ENCODE peak calls at places on chromosomes 12 and 14, in ten cellular contexts. G, R, T, N, U, K, J, I, W and A are unnamed samples.

GRCh38 chr12:75721231-75721641 is 209.8 kb upstream of the KRR1 start:
- DNase-seq in G (peak; percentile 40), R (peak; percentile 44), T (no peak), N (peak; percentile 27), U (no peak), K (no peak), J (no peak), I (no peak), W (no peak), A (no peak)

GRCh38 chr12:117646595-117646994 is 285.2 kb upstream of the NOS1 start:
- DNase-seq in G (no peak), R (no peak), T (no peak), N (no peak), U (no peak), K (no peak), J (no peak), I (no peak), W (no peak), A (no peak)

GRCh38 chr12:63037721-63038120 is 102.8 kb upstream of the PPM1H start:
- DNase-seq in G (no peak), R (no peak), T (no peak), N (no peak), U (no peak), K (no peak), J (no peak), I (no peak), W (no peak), A (no peak)

GRCh38 chr12:113161415-113162016 is 12.0 kb downstream of the CFAP73 start:
- DNase-seq in G (no peak), R (peak; percentile 23), T (no peak), N (no peak), U (no peak), K (no peak), J (no peak), I (no peak), W (no peak), A (no peak)

GRCh38 chr12:132954471-132955048 is 1.5 kb downstream of the ZNF605 start:
- DNase-seq in G (no peak), R (no peak), T (no peak), N (peak; percentile 10), U (no peak), K (no peak), J (no peak), I (no peak), W (no peak), A (no peak)

GRCh38 chr12:100229876-100230275 is 29.3 kb downstream of the ACTR6 start:
- DNase-seq in G (no peak), R (no peak), T (no peak), N (no peak), U (no peak), K (peak; percentile 17), J (no peak), I (no peak), W (no peak), A (no peak)

GRCh38 chr12:11015775-11016430 is 6.5 kb downstream of the TAS2R19 start:
- DNase-seq in G (no peak), R (no peak), T (no peak), N (peak; percentile 86), U (no peak), K (peak; percentile 49), J (no peak), I (no peak), W (no peak), A (no peak)

GRCh38 chr12:100672075-100672592 is 98.7 kb downstream of the GAS2L3 start:
- DNase-seq in G (no peak), R (no peak), T (no peak), N (peak; percentile 6), U (no peak), K (no peak), J (no peak), I (no peak), W (no peak), A (no peak)

GRCh38 chr12:98456583-98457573 is 58.5 kb upstream of the TMPO start:
- DNase-seq in G (peak; percentile 17), R (peak; percentile 59), T (peak; percentile 31), N (peak; percentile 60), U (peak; percentile 63), K (peak; percentile 79), J (no peak), I (peak; percentile 46), W (peak; percentile 51), A (no peak)

GRCh38 chr12:24080465-24080864 is 131.0 kb upstream of the SOX5 start:
- DNase-seq in G (no peak), R (no peak), T (no peak), N (no peak), U (no peak), K (no peak), J (no peak), I (no peak), W (no peak), A (no peak)

GRCh38 chr14:30296956-30297405 is 262.0 kb upstream of the G2E3 start:
- DNase-seq in G (no peak), R (no peak), T (no peak), N (no peak), U (no peak), K (no peak), J (no peak), I (no peak), W (no peak), A (no peak)

GRCh38 chr12:47021298-47021697 is 58.1 kb upstream of the PCED1B start:
- DNase-seq in G (peak; percentile 86), R (peak; percentile 93), T (no peak), N (peak; percentile 91), U (no peak), K (peak; percentile 72), J (no peak), I (no peak), W (no peak), A (no peak)

GRCh38 chr12:59027199-59027598 is 106.9 kb upstream of the LRIG3 start:
- DNase-seq in G (no peak), R (no peak), T (no peak), N (no peak), U (no peak), K (no peak), J (no peak), I (no peak), W (no peak), A (no peak)

GRCh38 chr12:62629413-62629812 is 162.8 kb downstream of the MON2 start:
- DNase-seq in G (no peak), R (no peak), T (no peak), N (no peak), U (no peak), K (no peak), J (no peak), I (no peak), W (no peak), A (no peak)

GRCh38 chr12:33795536-33795935 is 226.8 kb upstream of the ALG10 start:
- DNase-seq in G (no peak), R (peak; percentile 9), T (no peak), N (no peak), U (no peak), K (no peak), J (no peak), I (no peak), W (no peak), A (no peak)

GRCh38 chr14:29236848-29237247 is 470.3 kb downstream of the FOXG1 start:
- DNase-seq in G (peak; percentile 86), R (peak; percentile 87), T (no peak), N (peak; percentile 80), U (no peak), K (no peak), J (no peak), I (no peak), W (no peak), A (no peak)

GRCh38 chr12:102879-103168 is 36.3 kb downstream of the IQSEC3 start:
- DNase-seq in G (no peak), R (no peak), T (no peak), N (no peak), U (no peak), K (no peak), J (no peak), I (no peak), W (no peak), A (no peak)

GRCh38 chr12:59651230-59651920 is 55.5 kb downstream of the SLC16A7 start:
- DNase-seq in G (peak; percentile 21), R (peak; percentile 81), T (no peak), N (peak; percentile 51), U (no peak), K (peak; percentile 11), J (no peak), I (no peak), W (no peak), A (no peak)

GRCh38 chr14:65604946-65605345 is 192.4 kb downstream of the FUT8 start:
- DNase-seq in G (peak; percentile 40), R (no peak), T (no peak), N (peak; percentile 15), U (no peak), K (no peak), J (no peak), I (no peak), W (no peak), A (no peak)
- TF ChIP-seq CTCF in G (no peak), R (peak; percentile 6), T (peak; percentile 30), N (no peak), U (no peak), K (peak; percentile 18), J (no peak), I (no peak), W (no peak), A (peak; percentile 41)

GRCh38 chr12:51127050-51127729 is 43.8 kb upstream of the CSRNP2 start:
- DNase-seq in G (no peak), R (peak; percentile 19), T (no peak), N (no peak), U (no peak), K (no peak), J (no peak), I (no peak), W (no peak), A (no peak)
- H3K4me1 ChIP-seq in G (no peaks in the 10 kb centered on the region), R (no peaks in the 10 kb centered on the region), T (peaks cover 4% of the 10 kb centered on the region), N (no peaks in the 10 kb centered on the region), U (no peaks in the 10 kb centered on the region), K (no peaks in the 10 kb centered on the region), J (no peaks in the 10 kb centered on the region), I (no peaks in the 10 kb centered on the region), W (no peaks in the 10 kb centered on the region), A (no peaks in the 10 kb centered on the region)

DNA sequence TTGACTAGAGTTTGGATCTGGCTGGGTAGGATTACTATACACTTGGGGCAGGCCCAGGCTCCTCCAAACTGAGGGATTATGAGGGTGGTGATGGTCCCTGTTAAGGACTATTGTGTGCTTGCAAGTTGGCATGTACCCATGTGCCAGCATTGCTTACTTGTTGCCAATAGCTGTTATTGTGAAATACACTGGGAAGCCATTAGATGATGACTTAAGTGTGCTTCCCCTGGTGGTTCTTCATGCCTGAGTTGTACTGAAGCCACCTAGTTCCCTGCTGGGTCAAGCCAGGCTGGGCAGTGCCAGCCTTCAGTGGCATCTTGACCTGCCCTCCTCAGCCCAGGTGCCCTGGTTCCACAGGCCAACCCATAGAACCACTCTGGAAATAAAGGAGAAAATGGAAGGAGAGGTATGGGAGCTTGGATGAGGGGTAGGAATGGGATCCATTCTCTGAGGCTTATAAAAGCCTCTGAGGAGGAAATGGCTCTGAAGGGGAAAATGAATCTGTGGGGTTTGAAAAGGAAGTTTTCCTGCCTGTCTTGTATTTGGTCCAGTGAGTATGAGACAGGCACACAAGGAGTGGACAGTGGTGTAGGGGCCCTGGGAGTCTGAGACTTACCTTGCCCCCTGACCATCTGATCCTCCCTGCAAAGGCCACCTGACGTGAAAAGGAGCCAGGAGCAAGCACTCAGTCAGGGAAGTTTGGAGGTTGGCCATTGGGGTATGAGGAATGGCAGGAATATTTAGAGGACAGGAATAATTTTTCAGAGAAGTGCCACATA is 724 bp downstream of the LTB4R start:
- DNase-seq in G (peak; percentile 29), R (no peak), T (no peak), N (no peak), U (no peak), K (no peak), J (no peak), I (no peak), W (no peak), A (no peak)
- TF ChIP-seq CTCF in G (no peak), R (no peak), T (no peak), N (no peak), U (no peak), K (no peak), J (no peak), I (no peak), W (no peak), A (no peak)

GRCh38 chr12:109950625-109951024 is 45.5 kb downstream of the GIT2 start:
- DNase-seq in G (no peak), R (no peak), T (no peak), N (no peak), U (no peak), K (no peak), J (no peak), I (no peak), W (no peak), A (no peak)
- H3K4me1 ChIP-seq in G (peaks cover 58% of the 10 kb centered on the region), R (peaks cover 69% of the 10 kb centered on the region), T (peaks cover 85% of the 10 kb centered on the region), N (peaks cover 16% of the 10 kb centered on the region), U (peaks cover 84% of the 10 kb centered on the region), K (peaks cover 27% of the 10 kb centered on the region), J (peaks cover 4% of the 10 kb centered on the region), I (no peaks in the 10 kb centered on the region), W (peaks cover 44% of the 10 kb centered on the region), A (no peaks in the 10 kb centered on the region)